ENCODE peak calls at places on chromosomes 16 and 17, in nine cellular contexts. S is IMR-90, Q is PC-9, K is Peyer's patch, U is lower leg skin, W is ovary, Y is neural progenitor cell, E is AG04450, I is fibroblast of pulmonary artery. O is an unnamed sample.

GRCh38 chr16:25838724-25839186 is 147.0 kb downstream of the HS3ST4 start:
- DNase-seq in W (no peak), I (peak; percentile 62), E (peak; percentile 13), Q (peak; percentile 12), Y (peak; percentile 86), S (peak; percentile 41), K (no peak), U (no peak), O (peak; percentile 14)

GRCh38 chr16:47687694-47688093 is 226.6 kb downstream of the PHKB start:
- DNase-seq in I (no peak), W (no peak), K (no peak), E (no peak), S (peak; percentile 15), Y (no peak), Q (no peak), U (no peak), O (no peak)

GRCh38 chr16:6977291-6977690 is 355.4 kb upstream of the RBFOX1 start:
- DNase-seq in W (no peak), Q (no peak), Y (no peak), S (no peak), K (no peak), I (no peak), E (no peak), U (no peak), O (no peak)

GRCh38 chr17:73338050-73338491 is 26.3 kb upstream of the CDC42EP4 start:
- DNase-seq in S (peak; percentile 77), K (no peak), U (peak; percentile 90), W (peak; percentile 68), I (no peak), E (no peak), Q (no peak), Y (no peak), O (no peak)

GRCh38 chr17:17722081-17722905 is 41.0 kb downstream of the RAI1 start:
- DNase-seq in U (no peak), Q (no peak), Y (peak; percentile 71), K (no peak), I (no peak), E (no peak), W (peak; percentile 60), S (peak; percentile 58), O (no peak)

GRCh38 chr17:27565874-27566672 is 64.9 kb upstream of the LGALS9 start:
- DNase-seq in Q (no peak), E (no peak), K (no peak), Y (no peak), U (no peak), I (no peak), S (peak; percentile 84), W (peak; percentile 27), O (no peak)

GRCh38 chr17:59387351-59388069 is 56.1 kb downstream of the YPEL2 start:
- DNase-seq in U (no peak), I (no peak), E (no peak), Q (no peak), K (no peak), S (no peak), W (no peak), Y (no peak), O (no peak)

GRCh38 chr17:64095144-64095882 is 34.6 kb downstream of the ERN1 start:
- DNase-seq in Y (no peak), K (no peak), S (no peak), U (no peak), I (no peak), Q (no peak), W (no peak), E (no peak), O (no peak)

GRCh38 chr17:72984145-72984924 is 108.2 kb downstream of the SLC39A11 start:
- DNase-seq in Q (peak; percentile 68), U (no peak), I (peak; percentile 92), K (no peak), Y (no peak), E (peak; percentile 80), W (no peak), S (peak; percentile 98), O (peak; percentile 60)

GRCh38 chr16:84724619-84725307 is 25.0 kb downstream of the USP10 start:
- DNase-seq in K (no peak), U (no peak), I (no peak), W (no peak), Y (no peak), Q (no peak), S (peak; percentile 44), E (no peak), O (no peak)

GRCh38 chr16:66878067-66878466 is 2.2 kb upstream of the PDP2 start:
- DNase-seq in Q (no peak), E (no peak), I (no peak), Y (no peak), U (no peak), K (no peak), S (no peak), W (no peak), O (no peak)

GRCh38 chr17:38656959-38657823 is 17.6 kb downstream of the EPOP start:
- DNase-seq in Y (peak; percentile 49), E (no peak), S (no peak), K (no peak), U (no peak), W (peak; percentile 25), Q (no peak), I (no peak), O (no peak)

GRCh38 chr16:12206031-12206748 is 229.7 kb downstream of the SNX29 start:
- DNase-seq in E (no peak), K (no peak), W (no peak), S (no peak), Q (no peak), Y (no peak), I (no peak), U (no peak), O (no peak)

GRCh38 chr16:12081048-12081404 is 104.5 kb downstream of the SNX29 start:
- DNase-seq in E (no peak), I (no peak), W (no peak), Q (no peak), Y (no peak), S (no peak), U (peak; percentile 15), K (no peak), O (no peak)

GRCh38 chr16:27511657-27512056 is 38.1 kb downstream of the GTF3C1 start:
- DNase-seq in S (no peak), U (no peak), K (no peak), Q (no peak), W (no peak), Y (no peak), E (no peak), I (peak; percentile 52), O (peak; percentile 76)
- TF ChIP-seq CTCF in S (no peak), U (no peak), K (no peak), Q (no peak), W (no peak), Y (no peak), E (no peak), I (no peak), O (peak; percentile 57)

GRCh38 chr17:41654908-41655607 is 30.7 kb upstream of the KRT17 start:
- DNase-seq in W (no peak), U (no peak), I (no peak), Y (no peak), Q (no peak), S (no peak), K (peak; percentile 57), E (no peak), O (no peak)

GRCh38 chr17:41657164-41657754 is 31.4 kb upstream of the EIF1 start:
- DNase-seq in S (no peak), E (no peak), I (no peak), Y (no peak), U (no peak), Q (no peak), W (no peak), K (no peak), O (no peak)

GRCh38 chr17:41654134-41654907 is 29.9 kb upstream of the KRT17 start:
- DNase-seq in S (no peak), W (no peak), U (peak; percentile 94), E (no peak), I (no peak), Q (peak; percentile 97), Y (no peak), K (peak; percentile 98), O (no peak)

GRCh38 chr17:41656249-41657023 is 32.1 kb upstream of the KRT17 start:
- DNase-seq in K (peak; percentile 69), W (no peak), I (no peak), Q (no peak), U (no peak), E (no peak), S (no peak), Y (no peak), O (no peak)

DNA sequence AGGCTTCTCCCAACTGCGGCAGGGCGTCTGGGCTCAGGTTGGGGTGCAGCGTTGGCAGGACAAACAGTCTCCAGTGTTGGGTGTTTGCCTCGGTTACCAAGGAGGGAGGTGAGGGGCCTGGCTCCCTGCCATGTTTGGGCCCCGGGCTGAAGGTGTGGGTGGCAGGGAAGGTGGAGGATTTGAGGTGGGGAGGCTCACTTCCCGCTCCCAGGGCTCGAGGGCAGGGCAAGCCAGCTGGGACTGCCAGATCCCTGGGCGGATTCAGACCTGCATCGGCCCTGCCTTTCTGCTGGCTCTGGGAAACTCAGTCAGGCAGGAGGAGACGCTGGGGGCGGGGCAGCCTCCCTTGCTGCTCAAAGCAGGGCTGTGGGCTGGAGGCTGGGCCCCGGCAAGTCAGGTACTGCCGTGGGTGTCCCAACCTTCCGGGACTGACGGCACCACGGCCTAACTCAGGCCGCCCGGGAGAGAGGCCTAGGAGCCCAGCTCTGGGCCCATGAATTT is 31.3 kb upstream of the KRT17 start:
- DNase-seq in U (peak; percentile 96), Y (peak; percentile 71), K (peak; percentile 95), E (no peak), I (no peak), W (peak; percentile 71), S (no peak), Q (peak; percentile 97), O (no peak)
- H3K4me3 ChIP-seq in U (no peak overlapping the region), Y (no peak overlapping the region), K (no peak overlapping the region), E (no peak overlapping the region), I (no peak overlapping the region), W (no peak overlapping the region), S (no peak overlapping the region), Q (peak overlapping the region; percentile 31), O (no peak overlapping the region)

DNA sequence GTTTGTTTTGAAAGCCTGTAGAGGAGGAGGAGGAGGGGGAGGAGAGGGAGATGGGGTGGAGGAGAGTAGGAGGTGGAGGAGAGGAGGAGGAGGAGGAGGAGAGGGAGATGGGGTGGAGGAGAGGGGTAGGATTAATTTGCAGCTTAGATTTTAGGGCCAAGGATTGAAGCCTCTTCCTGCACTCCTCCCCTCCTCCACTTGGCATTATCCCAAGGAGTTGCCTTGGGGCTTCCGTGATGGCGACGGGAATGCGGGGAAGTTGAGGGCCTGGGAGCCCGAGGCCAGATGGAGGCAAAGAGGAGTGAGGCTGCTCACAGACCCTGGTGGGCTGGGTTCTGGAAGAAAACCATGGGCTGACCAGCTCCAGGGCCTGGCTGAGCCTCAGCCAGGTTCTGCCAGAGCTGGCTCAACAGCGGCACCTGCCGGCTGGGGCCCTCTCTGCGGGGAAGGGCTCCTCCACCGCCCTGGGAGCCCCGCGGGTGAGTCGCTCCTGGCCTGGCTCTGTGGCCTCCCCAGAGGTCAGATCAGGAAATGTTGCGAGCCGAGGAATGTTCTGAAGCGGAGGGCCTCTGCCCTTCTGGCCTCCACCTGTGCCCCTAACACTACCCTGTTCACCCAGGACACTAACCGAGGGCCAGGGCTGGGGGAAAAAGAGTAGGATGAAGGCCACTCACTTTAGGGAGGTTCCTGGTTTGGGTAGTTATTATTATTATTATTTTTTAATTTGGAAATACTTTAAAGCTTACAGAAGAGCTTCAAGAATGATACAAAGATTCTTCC is 23.9 kb upstream of the FMNL1 start:
- DNase-seq in I (peak; percentile 88), Q (peak; percentile 97), K (peak; percentile 96), W (peak; percentile 93), S (peak; percentile 77), U (peak; percentile 98), E (peak; percentile 72), Y (peak; percentile 96), O (no peak)
- TF ChIP-seq CTCF in I (peak; percentile 93), Q (peak; percentile 99), K (peak; percentile 97), W (peak; percentile 94), S (peak; percentile 100), U (no peak), E (peak; percentile 99), Y (peak; percentile 96), O (peak; percentile 100)

GRCh38 chr17:49880291-49881053 is 32.6 kb upstream of the TAC4 start:
- DNase-seq in Q (peak; percentile 88), Y (peak; percentile 94), S (peak; percentile 44), W (peak; percentile 83), E (peak; percentile 13), U (peak; percentile 94), I (peak; percentile 60), K (peak; percentile 82), O (no peak)
- H3K4me3 ChIP-seq in Q (peak overlapping the region; percentile 23), Y (peak overlapping the region; percentile 40), S (no peak overlapping the region), W (no peak overlapping the region), E (no peak overlapping the region), U (no peak overlapping the region), I (no peak overlapping the region), K (no peak overlapping the region), O (no peak overlapping the region)

O was measured in kidney epithelial cell.